ENCODE peak calls at places on chromosomes 6 and 20, in ten cellular contexts. C is HT1080; S is effector memory CD8-positive, alpha-beta T cell; W is amniotic epithelial cell; M is stimulated activated naive CD4-positive, alpha-beta T cell; G is activated CD8-positive, alpha-beta T cell treated with anti-CD3 and anti-CD28 coated beads, Interleukin-2, amount 10 ng/mL, durations not matched to agents 7 days and 5 days; F is NCI-H82; Q is GF-D8; R is NCI-H446; N is fibroblast of pulmonary artery. H is an unnamed sample.

GRCh38 chr20:49814057-49814675 is 1.5 kb downstream of the SLC9A8 start:
- DNase-seq in R (no peak), F (no peak), G (no peak), M (no peak), C (no peak), N (no peak), Q (peak), S (no peak), W (no peak), H (no peak)

GRCh38 chr6:47631248-47632196 is 66.9 kb upstream of the ADGRF4 start:
- DNase-seq in F (peak), G (no peak), S (no peak), C (peak), M (no peak), W (peak), N (peak), R (peak), Q (peak), H (peak)

GRCh38 chr6:83378621-83379388 is 52.0 kb downstream of the ME1 start:
- DNase-seq in W (peak), C (peak), R (no peak), M (no peak), F (no peak), G (no peak), Q (no peak), N (peak), S (no peak), H (no peak)

GRCh38 chr6:22250486-22250885 is 46.4 kb downstream of the PRL start:
- DNase-seq in F (peak), M (no peak), N (no peak), R (no peak), Q (no peak), C (no peak), W (no peak), G (no peak), S (no peak), H (no peak)

GRCh38 chr20:10074513-10074912 is 39.7 kb downstream of the ANKEF1 start:
- DNase-seq in N (peak), F (no peak), G (no peak), M (no peak), R (peak), Q (no peak), C (peak), S (no peak), W (peak), H (no peak)

GRCh38 chr6:160933256-160933655 is 58.3 kb upstream of the MAP3K4 start:
- DNase-seq in M (no peak), S (no peak), N (no peak), W (no peak), F (peak), Q (no peak), G (no peak), C (no peak), R (no peak), H (no peak)

GRCh38 chr6:12084681-12085080 is 72.6 kb downstream of the HIVEP1 start:
- DNase-seq in R (no peak), S (no peak), G (no peak), C (no peak), N (no peak), M (no peak), Q (no peak), F (no peak), W (no peak), H (no peak)

GRCh38 chr6:153096031-153096430 is 35.1 kb downstream of the RGS17 start:
- DNase-seq in R (no peak), Q (no peak), W (peak), G (no peak), C (no peak), S (no peak), F (peak), N (no peak), M (no peak), H (no peak)

GRCh38 chr6:157905590-157906337 is 75.9 kb upstream of the SYNJ2 start:
- DNase-seq in N (peak), W (no peak), M (no peak), C (no peak), G (no peak), S (no peak), R (no peak), F (no peak), Q (no peak), H (no peak)

GRCh38 chr6:105726902-105727655 is 324.2 kb upstream of the PREP start:
- DNase-seq in S (no peak), Q (no peak), W (peak), G (no peak), N (no peak), F (no peak), M (no peak), C (no peak), R (no peak), H (no peak)

GRCh38 chr6:87879144-87879861 is 168.3 kb upstream of the SPACA1 start:
- DNase-seq in N (no peak), G (no peak), S (no peak), M (no peak), W (no peak), F (peak), R (no peak), C (no peak), Q (no peak), H (no peak)

GRCh38 chr20:32447136-32448027 is 89.3 kb downstream of the ASXL1 start:
- DNase-seq in F (no peak), Q (no peak), W (no peak), S (no peak), R (no peak), M (no peak), N (no peak), C (no peak), G (no peak), H (no peak)

GRCh38 chr20:38985603-38986170 is 23.5 kb downstream of the DHX35 start:
- DNase-seq in R (no peak), S (no peak), F (no peak), M (no peak), N (peak), Q (no peak), W (peak), C (peak), G (no peak), H (no peak)

GRCh38 chr6:36123270-36124139 is 6.8 kb upstream of the MAPK13 start:
- DNase-seq in F (peak), Q (peak), C (peak), G (peak), S (peak), M (peak), R (peak), N (peak), W (peak), H (peak)

GRCh38 chr6:51839975-51840374 is 247.4 kb downstream of the PKHD1 start:
- DNase-seq in N (no peak), G (no peak), M (no peak), C (no peak), S (no peak), W (no peak), R (no peak), F (no peak), Q (no peak), H (no peak)

GRCh38 chr20:35478804-35479472 is 23.5 kb downstream of the CEP250 start:
- DNase-seq in G (peak), W (peak), R (peak), C (peak), S (no peak), Q (no peak), M (no peak), F (peak), N (peak), H (peak)

GRCh38 chr6:14754636-14755513 is 491.0 kb upstream of the JARID2 start:
- DNase-seq in C (no peak), F (no peak), W (no peak), M (no peak), G (no peak), N (no peak), S (peak), Q (no peak), R (no peak), H (no peak)

H was measured in B cell.